ENCODE peak calls at places on chromosome 18, in four cellular contexts. B is epithelial cell of proximal tubule, A is amniotic stem cell, H is LHCN-M2. C is an unnamed sample.

GRCh38 chr18:48955528-48956261 is 4.9 kb upstream of the SMAD7 start:
- DNase-seq in B (no peak), A (peak; percentile 61), H (peak; percentile 85), C (no peak)

GRCh38 chr18:50638623-50639398 is 78.9 kb downstream of the MAPK4 start:
- DNase-seq in B (no peak), A (no peak), H (no peak), C (no peak)

GRCh38 chr18:25230658-25231326 is 121.2 kb downstream of the ZNF521 start:
- DNase-seq in B (no peak), A (peak; percentile 34), H (peak; percentile 84), C (peak; percentile 71)

GRCh38 chr18:36338420-36338933 is 41.0 kb downstream of the FHOD3 start:
- DNase-seq in B (no peak), A (no peak), H (no peak), C (no peak)

GRCh38 chr18:78666666-78667335 is 312.8 kb upstream of the SALL3 start:
- DNase-seq in B (no peak), A (no peak), H (no peak), C (no peak)

GRCh38 chr18:42446195-42446594 is 491.2 kb downstream of the PIK3C3 start:
- DNase-seq in B (peak; percentile 99), A (no peak), H (peak; percentile 2), C (no peak)

GRCh38 chr18:36634573-36635216 is 194.1 kb downstream of the TPGS2 start:
- DNase-seq in B (no peak), A (no peak), H (no peak), C (no peak)

GRCh38 chr18:677951-678363 is 20.5 kb downstream of the TYMS start:
- DNase-seq in B (no peak), A (no peak), H (peak; percentile 20), C (no peak)

GRCh38 chr18:21300616-21301200 is 58.7 kb downstream of the GREB1L start:
- DNase-seq in B (no peak), A (no peak), H (no peak), C (no peak)

GRCh38 chr18:4356929-4357328 is 98.2 kb downstream of the DLGAP1 start:
- DNase-seq in B (no peak), A (no peak), H (no peak), C (no peak)

GRCh38 chr18:57210711-57211411 is 64.0 kb downstream of the BOD1L2 start:
- DNase-seq in B (no peak), A (no peak), H (no peak), C (no peak)

GRCh38 chr18:79518683-79519128 is 123.0 kb downstream of the NFATC1 start:
- DNase-seq in B (no peak), A (no peak), H (no peak), C (no peak)

GRCh38 chr18:43277164-43277600 is at the start of gene SYT4:
- DNase-seq in B (peak; percentile 16), A (no peak), H (peak; percentile 43), C (no peak)

GRCh38 chr18:30455741-30456140 is 586.8 kb downstream of the DSC3 start:
- DNase-seq in B (no peak), A (no peak), H (no peak), C (no peak)

GRCh38 chr18:58135806-58136331 is 91.8 kb downstream of the NEDD4L start:
- DNase-seq in B (peak; percentile 53), A (no peak), H (peak; percentile 67), C (no peak)

GRCh38 chr18:63736856-63737255 is 34.1 kb downstream of the SERPINB11 start:
- DNase-seq in B (no peak), A (no peak), H (peak; percentile 43), C (no peak)

GRCh38 chr18:49094136-49094535 is 143.4 kb upstream of the SMAD7 start:
- DNase-seq in B (no peak), A (no peak), H (peak; percentile 75), C (no peak)

GRCh38 chr18:23244431-23244830 is 109.1 kb downstream of the CABLES1 start:
- DNase-seq in B (no peak), A (no peak), H (peak; percentile 96), C (no peak)

GRCh38 chr18:79988925-79989361 is 580 bp upstream of the TXNL4A start:
- DNase-seq in B (no peak), A (no peak), H (peak; percentile 41), C (no peak)

GRCh38 chr18:8422391-8422790 is 186.8 kb upstream of the RAB12 start:
- DNase-seq in B (no peak), A (no peak), H (no peak), C (no peak)

GRCh38 chr18:63511285-63511684 is 30.9 kb upstream of the SERPINB12 start:
- DNase-seq in B (no peak), A (peak; percentile 17), H (peak; percentile 55), C (peak; percentile 25)

GRCh38 chr18:65260030-65260429 is 490.8 kb upstream of the CDH7 start:
- DNase-seq in B (no peak), A (no peak), H (no peak), C (no peak)

GRCh38 chr18:80034068-80034851 is at the start of gene RBFA:
- DNase-seq in B (peak; percentile 27), A (peak; percentile 99), H (peak; percentile 94), C (peak; percentile 98)

GRCh38 chr18:31741096-31741735 is 19.5 kb downstream of the SLC25A52 start:
- DNase-seq in B (no peak), A (no peak), H (peak; percentile 19), C (peak; percentile 2)

GRCh38 chr18:79065802-79066201 is 3.4 kb upstream of the ATP9B start:
- DNase-seq in B (no peak), A (no peak), H (no peak), C (no peak)

GRCh38 chr18:8747440-8747937 is 42.1 kb downstream of the MTCL1 start:
- DNase-seq in B (peak; percentile 59), A (peak; percentile 85), H (peak; percentile 80), C (peak; percentile 83)

GRCh38 chr18:12376034-12376717 is 851 bp downstream of the AFG3L2 start:
- DNase-seq in B (no peak), A (no peak), H (no peak), C (no peak)

GRCh38 chr18:34342960-34343359 is 118.2 kb upstream of the NOL4 start:
- DNase-seq in B (peak; percentile 19), A (no peak), H (no peak), C (no peak)

GRCh38 chr18:41604964-41605363 is 350.1 kb upstream of the PIK3C3 start:
- DNase-seq in B (no peak), A (no peak), H (no peak), C (no peak)

C was measured in AG09319.